ENCODE peak calls at places on chromosomes 2 and 18, in six cellular contexts. V is neural crest cell, A is HEK293T, D is mucosa of descending colon, R is T-helper 1 cell, P is HFFc6. X is an unnamed sample.

GRCh38 chr2:134144651-134145050 is 109.2 kb upstream of the MGAT5 start:
- DNase-seq in V (no peak), A (no peak), D (no peak), R (no peak), P (no peak), X (no peak)

GRCh38 chr2:55862269-55862668 is 61.3 kb downstream of the EFEMP1 start:
- DNase-seq in V (no peak), A (no peak), D (no peak), R (no peak), P (peak; percentile 94), X (peak; percentile 78)

GRCh38 chr2:149858916-149859634 is 271.5 kb upstream of the MMADHC start:
- DNase-seq in V (no peak), A (no peak), D (peak; percentile 2), R (no peak), P (peak; percentile 62), X (peak; percentile 54)

GRCh38 chr2:1625281-1626001 is 118.9 kb downstream of the PXDN start:
- DNase-seq in V (no peak), A (no peak), D (no peak), R (no peak), P (peak; percentile 54), X (peak; percentile 58)

GRCh38 chr2:192940767-192941166 is 746.0 kb upstream of the TMEFF2 start:
- DNase-seq in V (no peak), A (no peak), D (no peak), R (no peak), P (no peak), X (no peak)

GRCh38 chr2:33022989-33023731 is 76.4 kb downstream of the LTBP1 start:
- DNase-seq in V (no peak), A (no peak), D (no peak), R (no peak), P (peak; percentile 86), X (peak; percentile 71)

GRCh38 chr18:58362829-58363231 is 266.1 kb downstream of the ALPK2 start:
- DNase-seq in V (no peak), A (no peak), D (no peak), R (no peak), P (no peak), X (no peak)

GRCh38 chr18:57210101-57210661 is 63.3 kb downstream of the BOD1L2 start:
- DNase-seq in V (peak; percentile 6), A (peak; percentile 37), D (peak; percentile 58), R (no peak), P (peak; percentile 83), X (peak; percentile 89)

GRCh38 chr2:17388790-17389189 is 129.4 kb downstream of the RAD51AP2 start:
- DNase-seq in V (no peak), A (no peak), D (no peak), R (no peak), P (no peak), X (no peak)

GRCh38 chr2:112656679-112657078 is 10.9 kb downstream of the SLC20A1 start:
- DNase-seq in V (no peak), A (no peak), D (no peak), R (no peak), P (no peak), X (no peak)

GRCh38 chr2:64260817-64261216 is 116.6 kb upstream of the PELI1 start:
- DNase-seq in V (no peak), A (no peak), D (peak; percentile 50), R (no peak), P (no peak), X (no peak)

GRCh38 chr2:9310390-9310789 is 103.8 kb downstream of the ASAP2 start:
- DNase-seq in V (no peak), A (no peak), D (peak; percentile 30), R (no peak), P (peak; percentile 89), X (peak; percentile 91)

GRCh38 chr2:43158259-43158880 is 68.0 kb downstream of the ZFP36L2 start:
- DNase-seq in V (no peak), A (no peak), D (peak; percentile 81), R (no peak), P (peak; percentile 79), X (peak; percentile 79)

GRCh38 chr2:121078869-121079268 is 206.1 kb downstream of the TFCP2L1 start:
- DNase-seq in V (no peak), A (no peak), D (no peak), R (no peak), P (no peak), X (no peak)

GRCh38 chr2:40380721-40381120 is 71.2 kb downstream of the SLC8A1 start:
- DNase-seq in V (no peak), A (no peak), D (no peak), R (no peak), P (no peak), X (no peak)

GRCh38 chr2:232901711-232902578 is 31.9 kb downstream of the SNORC start:
- DNase-seq in V (no peak), A (no peak), D (no peak), R (no peak), P (peak; percentile 87), X (peak; percentile 97)

GRCh38 chr2:47688561-47688960 is 94.4 kb upstream of the MSH6 start:
- DNase-seq in V (no peak), A (no peak), D (no peak), R (no peak), P (no peak), X (no peak)

GRCh38 chr2:238424313-238424700 is 2.4 kb upstream of the ASB1 start:
- DNase-seq in V (no peak), A (no peak), D (no peak), R (no peak), P (no peak), X (peak; percentile 36)

GRCh38 chr18:79988925-79989361 is 580 bp upstream of the TXNL4A start:
- DNase-seq in V (no peak), A (peak; percentile 16), D (no peak), R (no peak), P (peak; percentile 50), X (peak; percentile 61)

GRCh38 chr2:186544255-186544675 is 45.6 kb upstream of the ITGAV start:
- DNase-seq in V (no peak), A (no peak), D (no peak), R (no peak), P (peak; percentile 77), X (peak; percentile 63)

GRCh38 chr2:152729844-152730243 is 11.4 kb downstream of the ARL6IP6 start:
- DNase-seq in V (no peak), A (no peak), D (no peak), R (no peak), P (no peak), X (no peak)

GRCh38 chr18:36386150-36386920 is 88.8 kb downstream of the FHOD3 start:
- DNase-seq in V (no peak), A (no peak), D (no peak), R (no peak), P (no peak), X (no peak)

GRCh38 chr2:25664531-25665307 is 8.7 kb downstream of the DTNB start:
- DNase-seq in V (peak; percentile 48), A (peak; percentile 70), D (peak; percentile 70), R (no peak), P (peak; percentile 39), X (peak; percentile 65)

X was measured in AG08395.